ENCODE peak calls at places on chromosomes 1 and 21, in five cellular contexts. C is heart left ventricle, Z is H9, N is GM13977, T is stomach. B is an unnamed sample.

GRCh38 chr1:10228528-10228927 is 18.2 kb downstream of the KIF1B start:
- DNase-seq in T (no peak), Z (no peak), N (no peak), C (no peak), B (no peak)

GRCh38 chr1:40036574-40036973 is 4.0 kb upstream of the CAP1 start:
- DNase-seq in N (no peak), T (peak; percentile 44), Z (no peak), C (peak; percentile 90), B (no peak)

GRCh38 chr1:156809711-156810366 is 6.8 kb downstream of the SH2D2A start:
- DNase-seq in T (no peak), Z (no peak), N (no peak), C (no peak), B (no peak)

GRCh38 chr1:201022824-201023516 is 544 bp downstream of the KIF21B start:
- DNase-seq in T (no peak), C (no peak), N (no peak), Z (no peak), B (no peak)

GRCh38 chr1:11940260-11940921 is 5.9 kb downstream of the PLOD1 start:
- DNase-seq in T (no peak), C (peak; percentile 71), Z (no peak), N (no peak), B (no peak)

GRCh38 chr1:12162459-12163137 is 4.2 kb upstream of the TNFRSF1B start:
- DNase-seq in T (no peak), N (no peak), C (no peak), Z (no peak), B (no peak)

GRCh38 chr1:51170342-51170741 is 65.7 kb upstream of the RNF11 start:
- DNase-seq in N (no peak), C (no peak), T (no peak), Z (no peak), B (no peak)

GRCh38 chr1:236502579-236502971 is 21.2 kb upstream of the LGALS8 start:
- DNase-seq in C (no peak), T (no peak), N (no peak), Z (no peak), B (no peak)

GRCh38 chr1:27021347-27022031 is 8.8 kb upstream of the TENT5B start:
- DNase-seq in T (no peak), N (no peak), C (no peak), Z (no peak), B (no peak)

GRCh38 chr1:113811353-113811887 is 856 bp downstream of the RSBN1 start:
- DNase-seq in Z (peak; percentile 35), C (peak; percentile 69), N (peak; percentile 28), T (no peak), B (no peak)

GRCh38 chr21:35319684-35320083 is 270.6 kb upstream of the RUNX1 start:
- DNase-seq in N (no peak), T (no peak), C (no peak), Z (no peak), B (no peak)

GRCh38 chr1:114083186-114083585 is 70.5 kb downstream of the SYT6 start:
- DNase-seq in Z (no peak), C (no peak), T (no peak), N (no peak), B (no peak)

GRCh38 chr1:156931553-156931952 is 11.1 kb downstream of the LRRC71 start:
- DNase-seq in C (no peak), N (no peak), T (no peak), Z (no peak), B (no peak)

GRCh38 chr1:101613549-101613948 is 376.7 kb downstream of the S1PR1 start:
- DNase-seq in N (no peak), C (no peak), T (no peak), Z (no peak), B (no peak)

GRCh38 chr1:170414989-170415733 is 116.8 kb upstream of the GORAB start:
- DNase-seq in N (no peak), Z (no peak), C (no peak), T (no peak), B (no peak)

GRCh38 chr1:20087668-20088067 is 17.7 kb downstream of the PLA2G5 start:
- DNase-seq in C (no peak), N (no peak), T (no peak), Z (no peak), B (no peak)
- TF ChIP-seq CTCF in C (no peak), N (peak; percentile 34), T (no peak), Z (peak; percentile 59), B (no peak)

GRCh38 chr1:152251391-152251790 is 27.4 kb upstream of the HRNR start:
- DNase-seq in T (no peak), Z (no peak), N (no peak), C (no peak), B (no peak)

GRCh38 chr1:152247316-152247715 is 23.3 kb upstream of the HRNR start:
- DNase-seq in C (no peak), N (no peak), Z (no peak), T (no peak), B (no peak)

GRCh38 chr1:152252157-152252556 is 28.2 kb upstream of the HRNR start:
- DNase-seq in T (no peak), C (no peak), Z (no peak), N (no peak), B (no peak)
- TF ChIP-seq CTCF in T (no peak), C (no peak), Z (no peak), N (no peak), B (no peak)

DNA sequence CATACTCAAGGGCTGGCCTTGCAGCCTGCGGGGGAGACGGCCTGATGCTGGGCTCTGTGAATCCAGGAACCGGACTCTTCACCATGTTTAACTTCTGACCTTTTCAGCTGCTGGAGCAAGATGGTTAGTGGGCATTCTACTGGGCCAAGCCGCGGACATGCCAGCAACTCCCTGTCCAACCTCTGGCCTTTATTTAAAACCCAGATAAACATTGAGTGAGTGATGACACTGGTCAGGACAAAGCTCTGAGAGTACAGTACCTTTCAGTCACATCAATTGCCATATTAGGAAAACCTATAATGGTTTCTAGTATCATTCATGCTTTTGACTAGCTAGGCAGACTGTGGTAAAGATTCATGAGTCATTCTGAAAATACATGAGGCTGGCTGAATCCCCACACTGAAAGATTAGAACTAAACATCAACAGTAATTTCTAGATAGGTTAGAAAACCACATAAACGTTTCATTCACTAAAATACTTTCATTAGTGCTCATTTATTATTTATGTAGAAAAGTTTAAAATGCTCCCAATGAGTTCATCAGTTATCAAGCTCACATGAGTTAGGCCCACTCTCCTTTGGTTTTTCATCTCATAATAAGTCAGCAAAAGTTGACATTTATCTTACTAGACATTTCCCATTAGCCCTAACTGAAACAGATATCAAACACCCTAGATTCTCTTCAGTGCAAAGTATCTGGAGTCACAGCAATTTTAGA is 7.1 kb upstream of the ACTA1 start:
- DNase-seq in T (no peak), Z (no peak), C (peak; percentile 32), N (peak; percentile 85), B (peak; percentile 79)
- TF ChIP-seq CTCF in T (no peak), Z (no peak), C (no peak), N (no peak), B (no peak)

GRCh38 chr1:222709700-222710153 is 2.6 kb downstream of the AIDA start:
- DNase-seq in N (no peak), C (no peak), Z (no peak), T (no peak), B (no peak)

GRCh38 chr1:222702210-222702609 is 10.1 kb downstream of the AIDA start:
- DNase-seq in T (no peak), N (no peak), Z (no peak), C (no peak), B (no peak)

GRCh38 chr1:222711319-222712252 is 705 bp downstream of the AIDA start:
- DNase-seq in N (peak; percentile 50), T (peak; percentile 58), Z (peak; percentile 59), C (peak; percentile 65), B (peak; percentile 61)

GRCh38 chr1:222704260-222704659 is 8.0 kb downstream of the AIDA start:
- DNase-seq in C (no peak), Z (no peak), T (no peak), N (no peak), B (no peak)

DNA sequence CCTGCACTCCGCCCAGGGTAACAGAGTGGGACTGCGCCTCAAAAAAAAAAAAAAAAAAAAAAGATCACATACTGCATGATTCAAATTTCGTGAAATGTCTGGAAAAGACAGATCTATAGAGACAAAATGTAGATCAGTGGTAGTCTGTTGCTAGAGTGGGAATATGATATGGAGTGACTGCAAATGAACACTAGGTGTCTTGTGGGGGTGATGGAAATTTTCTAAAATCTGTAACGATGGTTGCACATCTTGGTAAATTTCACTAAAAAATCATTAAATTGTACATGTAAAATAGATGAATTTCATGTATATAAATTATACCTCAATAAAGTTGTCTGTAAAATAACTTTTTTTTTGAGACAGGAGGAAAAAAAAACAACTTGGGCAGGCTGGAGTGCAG is 5.5 kb downstream of the AIDA start:
- DNase-seq in Z (no peak), N (no peak), C (no peak), T (no peak), B (no peak)
- TF ChIP-seq CTCF in Z (peak; percentile 26), N (no peak), C (no peak), T (no peak), B (no peak)

GRCh38 chr1:181033799-181034391 is at the start of gene MR1:
- DNase-seq in C (no peak), N (peak; percentile 83), Z (no peak), T (no peak), B (peak; percentile 86)

GRCh38 chr1:181033128-181033798 is 520 bp upstream of the MR1 start:
- DNase-seq in T (no peak), N (no peak), C (peak; percentile 48), Z (no peak), B (no peak)

GRCh38 chr1:181023265-181024057 is 791 bp upstream of the STX6 start:
- DNase-seq in N (no peak), T (no peak), Z (no peak), C (no peak), B (no peak)

DNA sequence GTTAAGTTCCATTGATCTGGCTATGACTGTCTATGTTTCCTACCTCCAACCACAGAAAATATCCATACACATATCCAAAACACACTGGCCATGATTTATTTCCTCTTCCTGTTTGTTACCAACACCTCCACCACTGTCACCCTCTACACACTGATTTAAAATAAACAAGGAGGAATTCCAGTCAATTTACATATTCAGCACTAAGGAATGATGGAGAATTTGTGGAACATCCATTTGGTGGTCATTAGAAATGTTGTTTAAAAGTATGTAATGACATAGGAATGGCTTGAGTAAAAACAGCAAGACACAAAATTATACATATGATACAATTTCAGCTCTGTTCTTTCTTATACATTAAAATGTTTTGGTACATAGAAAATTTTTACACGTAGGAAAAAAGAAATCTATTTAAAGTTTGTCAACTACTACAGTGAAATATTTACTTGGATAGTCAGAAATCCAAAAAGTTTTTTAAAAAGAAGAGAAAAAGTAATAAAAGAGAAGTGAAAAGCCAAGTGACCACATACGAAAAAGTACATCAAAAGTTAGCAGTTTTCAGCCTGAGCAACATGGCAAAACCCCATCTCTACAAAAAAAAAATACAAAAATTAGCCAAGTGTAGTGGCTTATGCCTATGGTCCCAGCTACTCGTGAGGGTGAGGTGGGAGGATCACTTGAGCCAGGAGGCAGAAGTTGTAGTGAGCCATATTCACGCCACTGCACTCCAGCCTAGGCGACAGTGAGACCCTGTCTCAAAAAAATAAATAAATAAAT is 5.4 kb upstream of the MR1 start:
- DNase-seq in C (no peak), N (no peak), Z (no peak), T (no peak), B (no peak)
- TF ChIP-seq CTCF in C (no peak), N (no peak), Z (no peak), T (no peak), B (no peak)

GRCh38 chr21:42308914-42309752 is 6.1 kb downstream of the TFF3 start:
- DNase-seq in T (peak; percentile 49), C (no peak), N (no peak), Z (no peak), B (no peak)
- TF ChIP-seq CTCF in T (peak; percentile 24), C (no peak), N (no peak), Z (no peak), B (no peak)

GRCh38 chr21:38511662-38512243 is 13.5 kb upstream of the ERG start:
- DNase-seq in C (no peak), N (no peak), T (no peak), Z (no peak), B (no peak)
- TF ChIP-seq CTCF in C (no peak), N (no peak), T (no peak), Z (peak; percentile 12), B (no peak)

B was measured in GM10248.